ENCODE peak calls at places on chromosome 18, in nine cellular contexts. E is H1, D is activated B cell treated with CpG ODN at 0.5 μM for 24 hours, B is OCI-LY7, C is foreskin keratinocyte, X is GM12864, I is MM.1S, H is uterus, W is foreskin fibroblast. R is an unnamed sample.

GRCh38 chr18:55779711-55780590 is 192.0 kb upstream of the TCF4 start:
- DNase-seq in E (peak; percentile 63), D (peak; percentile 63), B (peak; percentile 5), C (no peak), X (no peak), I (no peak), H (peak; percentile 25), W (no peak), R (peak; percentile 31)

GRCh38 chr18:63216497-63216896 is 103.1 kb downstream of the BCL2 start:
- DNase-seq in E (no peak), D (no peak), B (no peak), C (no peak), X (no peak), I (no peak), H (no peak), W (no peak), R (no peak)

GRCh38 chr18:41745166-41746049 is 209.6 kb upstream of the PIK3C3 start:
- DNase-seq in E (peak; percentile 73), D (no peak), B (peak; percentile 1), C (peak; percentile 30), X (no peak), I (peak; percentile 49), H (no peak), W (peak; percentile 23), R (peak; percentile 34)

GRCh38 chr18:73975266-73975665 is 172.4 kb downstream of the FBXO15 start:
- DNase-seq in E (no peak), D (no peak), B (no peak), C (no peak), X (no peak), I (no peak), H (no peak), W (no peak), R (no peak)

GRCh38 chr18:47799376-47799775 is 131.1 kb downstream of the SMAD2 start:
- DNase-seq in E (no peak), D (no peak), B (no peak), C (no peak), X (no peak), I (no peak), H (no peak), W (no peak), R (no peak)

GRCh38 chr18:45590546-45590945 is 24.7 kb upstream of the SLC14A2 start:
- DNase-seq in E (no peak), D (no peak), B (no peak), C (no peak), X (no peak), I (no peak), H (no peak), W (no peak), R (no peak)

GRCh38 chr18:35581555-35582309 is at the start of gene GALNT1:
- DNase-seq in E (peak; percentile 57), D (peak; percentile 41), B (peak; percentile 31), C (no peak), X (no peak), I (peak; percentile 25), H (peak; percentile 18), W (peak; percentile 10), R (peak; percentile 69)

GRCh38 chr18:616380-616995 is 19.7 kb downstream of the CLUL1 start:
- DNase-seq in E (no peak), D (no peak), B (peak; percentile 46), C (peak; percentile 15), X (peak; percentile 3), I (peak; percentile 62), H (no peak), W (peak; percentile 33), R (peak; percentile 41)

GRCh38 chr18:2823202-2823601 is 23.6 kb upstream of the EMILIN2 start:
- DNase-seq in E (no peak), D (no peak), B (no peak), C (no peak), X (no peak), I (no peak), H (no peak), W (no peak), R (no peak)

GRCh38 chr18:68083131-68083530 is 566.6 kb upstream of the DSEL start:
- DNase-seq in E (no peak), D (no peak), B (no peak), C (peak; percentile 36), X (no peak), I (no peak), H (no peak), W (peak; percentile 68), R (no peak)

GRCh38 chr18:73040247-73040646 is 172.5 kb upstream of the NETO1 start:
- DNase-seq in E (no peak), D (no peak), B (no peak), C (no peak), X (no peak), I (no peak), H (no peak), W (no peak), R (no peak)

GRCh38 chr18:49487711-49488310 is 777 bp upstream of the C18orf32 start:
- DNase-seq in E (no peak), D (no peak), B (no peak), C (no peak), X (no peak), I (no peak), H (no peak), W (no peak), R (no peak)

GRCh38 chr18:62523631-62524442 is 1.0 kb downstream of the ZCCHC2 start:
- DNase-seq in E (peak; percentile 67), D (no peak), B (peak; percentile 54), C (peak; percentile 55), X (no peak), I (peak; percentile 17), H (peak; percentile 50), W (peak; percentile 50), R (peak; percentile 42)

GRCh38 chr18:10995576-10995975 is 153.8 kb downstream of the PIEZO2 start:
- DNase-seq in E (no peak), D (no peak), B (no peak), C (no peak), X (no peak), I (no peak), H (no peak), W (no peak), R (no peak)

GRCh38 chr18:8380926-8381325 is 228.3 kb upstream of the RAB12 start:
- DNase-seq in E (no peak), D (no peak), B (no peak), C (no peak), X (no peak), I (no peak), H (no peak), W (no peak), R (no peak)

GRCh38 chr18:76564117-76564516 is 69.1 kb upstream of the ZNF516 start:
- DNase-seq in E (peak; percentile 4), D (no peak), B (no peak), C (peak; percentile 94), X (no peak), I (no peak), H (no peak), W (peak; percentile 69), R (no peak)

DNA sequence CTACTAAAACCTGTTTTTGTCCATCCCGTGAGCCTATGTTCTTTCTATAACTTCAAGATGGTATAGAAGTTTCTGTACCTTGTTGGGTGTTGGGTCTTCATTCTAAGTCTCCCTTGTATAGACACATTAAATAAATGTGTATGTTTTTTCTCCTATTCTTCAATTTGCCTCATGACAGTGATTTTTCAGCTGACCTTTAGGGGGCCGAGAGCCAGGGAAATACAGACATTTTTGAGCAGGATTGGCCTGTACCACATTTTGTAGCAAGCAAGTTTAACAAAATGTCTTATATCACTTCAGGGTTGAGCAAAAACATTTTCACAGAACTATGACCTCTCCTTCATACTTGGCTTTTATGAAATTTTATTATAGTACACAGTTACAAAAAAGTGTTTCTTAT is 495.4 kb upstream of the CDH7 start:
- DNase-seq in E (no peak), D (no peak), B (no peak), C (no peak), X (no peak), I (no peak), H (no peak), W (no peak), R (no peak)
- TF ChIP-seq CTCF in E (peak; percentile 36), D (no peak), B (no peak), C (no peak), X (no peak), I (no peak), H (no peak), W (no peak), R (no peak)

GRCh38 chr18:27728659-27729058 is 448.3 kb downstream of the CDH2 start:
- DNase-seq in E (no peak), D (no peak), B (no peak), C (peak; percentile 18), X (no peak), I (no peak), H (no peak), W (no peak), R (no peak)
- TF ChIP-seq CTCF in E (no peak), D (no peak), B (no peak), C (no peak), X (no peak), I (no peak), H (no peak), W (no peak), R (no peak)

DNA sequence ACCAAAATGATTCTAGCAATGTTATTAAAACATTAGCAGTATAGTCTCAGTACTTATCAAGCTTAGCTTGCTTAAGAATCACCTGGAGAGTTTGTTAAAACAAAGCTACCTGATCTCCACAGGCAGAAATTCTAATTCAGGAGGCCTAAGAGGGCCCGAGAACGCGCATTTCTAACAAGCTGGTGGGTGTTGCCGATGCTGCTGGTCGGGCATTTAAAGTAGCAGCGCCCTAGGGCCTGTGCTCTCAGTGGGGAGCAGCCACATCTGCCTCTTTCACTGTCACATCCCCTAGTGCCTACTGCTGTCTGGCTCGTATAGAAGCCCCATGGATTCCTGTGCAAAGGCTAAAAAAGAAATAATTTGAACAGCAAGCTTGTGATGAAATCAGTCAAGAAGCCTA is 126.6 kb upstream of the SMIM21 start:
- DNase-seq in E (no peak), D (no peak), B (no peak), C (no peak), X (no peak), I (no peak), H (no peak), W (no peak), R (no peak)
- TF ChIP-seq CTCF in E (no peak), D (no peak), B (no peak), C (no peak), X (no peak), I (no peak), H (no peak), W (no peak), R (no peak)

GRCh38 chr18:23641937-23642666 is 20.6 kb downstream of the ANKRD29 start:
- DNase-seq in E (no peak), D (no peak), B (no peak), C (no peak), X (no peak), I (no peak), H (no peak), W (no peak), R (no peak)

GRCh38 chr18:23636041-23636399 is 26.7 kb downstream of the ANKRD29 start:
- DNase-seq in E (no peak), D (no peak), B (no peak), C (no peak), X (no peak), I (no peak), H (no peak), W (no peak), R (no peak)

GRCh38 chr18:23643815-23644214 is 18.9 kb downstream of the ANKRD29 start:
- DNase-seq in E (no peak), D (no peak), B (no peak), C (no peak), X (no peak), I (no peak), H (no peak), W (no peak), R (no peak)

GRCh38 chr18:23641143-23641720 is 21.5 kb downstream of the ANKRD29 start:
- DNase-seq in E (no peak), D (no peak), B (no peak), C (no peak), X (no peak), I (no peak), H (no peak), W (no peak), R (no peak)

GRCh38 chr18:23640023-23640422 is 22.7 kb downstream of the ANKRD29 start:
- DNase-seq in E (no peak), D (no peak), B (no peak), C (no peak), X (no peak), I (no peak), H (no peak), W (no peak), R (no peak)
- TF ChIP-seq CTCF in E (peak; percentile 45), D (no peak), B (no peak), C (no peak), X (no peak), I (no peak), H (no peak), W (peak; percentile 1), R (no peak)